ENCODE peak calls at places on chromosome 3, in eight cellular contexts. E is fibroblast of lung, T is suprapubic skin, K is GM12864, Q is adrenal gland, U is AG09309, N is dorsolateral prefrontal cortex, Z is choroid plexus epithelial cell. P is an unnamed sample.

GRCh38 chr3:59388555-59389280 is 338.9 kb upstream of the CFAP20DC start:
- DNase-seq in E (no peak), T (no peak), K (peak), Q (no peak), U (no peak), N (no peak), Z (no peak), P (no peak)

GRCh38 chr3:14540209-14540575 is at the start of gene GRIP2:
- DNase-seq in E (no peak), T (no peak), K (no peak), Q (no peak), U (no peak), N (no peak), Z (no peak), P (no peak)

GRCh38 chr3:179015551-179016020 is 56.0 kb downstream of the ZMAT3 start:
- DNase-seq in E (peak), T (no peak), K (peak), Q (peak), U (peak), N (no peak), Z (peak), P (no peak)

GRCh38 chr3:73021301-73021700 is 24.7 kb downstream of the PPP4R2 start:
- DNase-seq in E (no peak), T (no peak), K (no peak), Q (no peak), U (no peak), N (no peak), Z (no peak), P (no peak)

GRCh38 chr3:156787926-156788663 is 38.1 kb upstream of the LEKR1 start:
- DNase-seq in E (peak), T (no peak), K (no peak), Q (no peak), U (peak), N (no peak), Z (peak), P (no peak)

GRCh38 chr3:134630506-134630905 is 20.3 kb downstream of the KY start:
- DNase-seq in E (no peak), T (no peak), K (no peak), Q (no peak), U (no peak), N (no peak), Z (peak), P (no peak)

GRCh38 chr3:151480492-151480891 is 19.6 kb upstream of the IGSF10 start:
- DNase-seq in E (no peak), T (no peak), K (no peak), Q (no peak), U (no peak), N (no peak), Z (no peak), P (no peak)

GRCh38 chr3:16828815-16829214 is 55.9 kb upstream of the PLCL2 start:
- DNase-seq in E (peak), T (no peak), K (peak), Q (no peak), U (peak), N (no peak), Z (peak), P (no peak)

GRCh38 chr3:129312021-129312639 is 33.5 kb downstream of the HMCES start:
- DNase-seq in E (peak), T (no peak), K (no peak), Q (no peak), U (no peak), N (no peak), Z (no peak), P (no peak)

GRCh38 chr3:148631124-148631903 is 66.4 kb upstream of the AGTR1 start:
- DNase-seq in E (no peak), T (no peak), K (no peak), Q (no peak), U (no peak), N (no peak), Z (peak), P (no peak)

GRCh38 chr3:180383332-180384020 is 218.5 kb upstream of the TTC14 start:
- DNase-seq in E (no peak), T (no peak), K (no peak), Q (no peak), U (no peak), N (no peak), Z (no peak), P (no peak)

GRCh38 chr3:187403768-187404270 is 35.6 kb downstream of the RTP4 start:
- DNase-seq in E (peak), T (no peak), K (no peak), Q (no peak), U (peak), N (no peak), Z (peak), P (no peak)

GRCh38 chr3:11155341-11156025 is 1.2 kb downstream of the HRH1 start:
- DNase-seq in E (peak), T (peak), K (no peak), Q (peak), U (peak), N (peak), Z (peak), P (no peak)

GRCh38 chr3:51099794-51100542 is 285.1 kb upstream of the MANF start:
- DNase-seq in E (peak), T (no peak), K (no peak), Q (peak), U (peak), N (no peak), Z (peak), P (no peak)

GRCh38 chr3:140224307-140224706 is 289.3 kb downstream of the CLSTN2 start:
- DNase-seq in E (no peak), T (no peak), K (no peak), Q (no peak), U (no peak), N (no peak), Z (no peak), P (no peak)

GRCh38 chr3:188338081-188338480 is 184.1 kb downstream of the LPP start:
- DNase-seq in E (no peak), T (no peak), K (no peak), Q (no peak), U (no peak), N (no peak), Z (no peak), P (no peak)

GRCh38 chr3:102006812-102007485 is 157.6 kb downstream of the NFKBIZ start:
- DNase-seq in E (peak), T (no peak), K (no peak), Q (no peak), U (peak), N (no peak), Z (peak), P (no peak)

GRCh38 chr3:157914882-157915281 is 191.3 kb downstream of the SHOX2 start:
- DNase-seq in E (peak), T (no peak), K (no peak), Q (no peak), U (no peak), N (no peak), Z (peak), P (no peak)

GRCh38 chr3:49653636-49654035 is 20.5 kb upstream of the APEH start:
- DNase-seq in E (no peak), T (no peak), K (no peak), Q (no peak), U (no peak), N (no peak), Z (no peak), P (no peak)

GRCh38 chr3:164806188-164806587 is 272.1 kb downstream of the SI start:
- DNase-seq in E (no peak), T (no peak), K (no peak), Q (no peak), U (no peak), N (no peak), Z (peak), P (no peak)

GRCh38 chr3:141875893-141876380 is 506 bp upstream of the ATP1B3 start:
- DNase-seq in E (peak), T (peak), K (no peak), Q (peak), U (no peak), N (peak), Z (peak), P (peak)

GRCh38 chr3:66437341-66437929 is 63.4 kb downstream of the LRIG1 start:
- DNase-seq in E (no peak), T (no peak), K (no peak), Q (no peak), U (no peak), N (no peak), Z (no peak), P (no peak)

GRCh38 chr3:24270744-24271143 is 223.9 kb downstream of the THRB start:
- DNase-seq in E (no peak), T (no peak), K (no peak), Q (no peak), U (no peak), N (no peak), Z (no peak), P (no peak)

DNA sequence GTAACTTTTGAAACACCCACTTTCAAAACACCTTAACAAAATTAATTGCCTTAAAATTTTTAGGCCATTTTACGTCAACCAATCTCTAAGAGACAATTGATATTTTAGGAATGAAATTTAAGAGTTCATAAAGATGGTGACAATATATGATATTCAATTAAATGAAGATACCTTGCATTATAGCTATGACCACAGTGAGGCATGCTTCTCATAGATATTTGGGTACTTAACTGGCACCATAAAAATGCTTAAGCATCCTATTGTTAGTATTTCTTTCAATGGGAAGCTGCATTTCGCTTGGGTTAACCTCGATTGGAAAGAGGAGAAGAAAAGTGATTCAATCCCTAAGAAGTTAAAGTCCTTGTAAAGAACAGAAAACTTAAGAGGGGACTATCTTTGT is 209.0 kb downstream of the GAP43 start:
- DNase-seq in E (no peak), T (no peak), K (no peak), Q (no peak), U (no peak), N (no peak), Z (no peak), P (no peak)
- TF ChIP-seq CTCF in E (no peak), T (no peak), K (no peak), Q (no peak), U (no peak), N (no peak), Z (no peak), P (no peak)

DNA sequence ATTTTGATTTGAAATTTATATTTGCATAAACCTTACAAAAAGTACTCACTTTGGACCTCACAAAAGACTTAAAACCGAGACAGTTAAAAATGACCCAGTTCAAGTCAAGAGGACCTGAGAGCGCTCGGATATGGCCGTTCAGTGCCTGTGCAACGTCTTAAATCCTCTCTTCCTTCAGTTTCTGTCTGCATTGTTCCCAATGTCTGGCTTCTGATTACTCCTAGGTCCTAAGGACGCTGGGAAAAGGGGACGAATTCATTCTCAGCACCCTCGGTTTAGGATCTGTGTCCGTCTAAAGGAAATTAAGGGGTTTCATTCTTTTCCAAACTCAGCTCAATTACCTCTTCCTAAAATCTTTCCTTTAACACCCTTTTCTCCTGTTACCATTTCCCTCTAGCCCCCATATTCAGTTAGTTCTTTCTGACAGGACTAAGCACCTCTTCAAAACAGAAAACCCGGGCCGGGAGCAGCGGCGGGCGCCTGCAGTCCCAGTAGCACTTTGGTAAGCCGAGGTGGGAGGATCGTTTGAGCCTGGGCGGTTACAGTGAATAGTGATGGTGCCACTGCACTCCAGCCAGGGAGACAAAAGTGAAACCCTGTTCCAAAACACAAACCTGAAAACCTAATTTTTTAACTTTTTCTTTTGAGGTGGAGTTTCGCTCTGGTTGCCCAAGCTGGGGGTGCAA is 931 bp downstream of the DPPA4 start:
- DNase-seq in E (peak), T (no peak), K (no peak), Q (no peak), U (no peak), N (no peak), Z (peak), P (no peak)
- H3K4me3 ChIP-seq in E (peak), T (peak), K (no peak), Q (no peak), U (peak), N (peak), Z (peak), P (no peak)

GRCh38 chr3:46854543-46854942 is 8.7 kb downstream of the MYL3 start:
- DNase-seq in E (no peak), T (peak), K (no peak), Q (no peak), U (no peak), N (peak), Z (no peak), P (peak)
- TF ChIP-seq CTCF in E (no peak), T (no peak), K (no peak), Q (no peak), U (no peak), N (no peak), Z (no peak), P (no peak)

DNA sequence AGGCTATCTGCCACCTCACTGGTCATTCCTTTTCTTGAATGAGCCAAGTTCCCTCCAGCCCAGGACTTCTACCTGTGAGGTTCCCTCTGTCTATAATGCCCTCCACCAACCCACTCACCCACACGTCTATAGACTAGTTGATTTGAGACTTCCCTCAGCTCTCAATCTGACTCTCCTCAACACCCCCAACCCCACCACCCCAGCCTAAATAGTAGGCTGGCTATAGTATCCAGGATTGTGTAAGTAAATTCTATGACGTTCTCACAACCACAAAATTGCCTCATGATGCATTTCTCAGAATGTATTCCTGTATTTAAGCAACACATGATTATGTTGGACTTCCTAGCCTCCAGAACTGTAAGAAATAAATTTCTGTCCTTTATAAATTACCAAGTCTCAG is 2.2 kb downstream of the PLSCR1 start:
- DNase-seq in E (peak), T (no peak), K (no peak), Q (no peak), U (no peak), N (no peak), Z (peak), P (no peak)
- H3K4me3 ChIP-seq in E (peak), T (peak), K (no peak), Q (no peak), U (no peak), N (peak), Z (peak), P (no peak)

GRCh38 chr3:181943285-181943684 is 231.6 kb downstream of the SOX2 start:
- DNase-seq in E (no peak), T (no peak), K (no peak), Q (no peak), U (no peak), N (no peak), Z (no peak), P (no peak)

GRCh38 chr3:181947606-181948005 is 235.9 kb downstream of the SOX2 start:
- DNase-seq in E (no peak), T (no peak), K (no peak), Q (no peak), U (no peak), N (no peak), Z (no peak), P (no peak)

GRCh38 chr3:181952221-181952620 is 240.5 kb downstream of the SOX2 start:
- DNase-seq in E (no peak), T (no peak), K (no peak), Q (no peak), U (no peak), N (no peak), Z (no peak), P (no peak)

GRCh38 chr3:181948286-181948685 is 236.6 kb downstream of the SOX2 start:
- DNase-seq in E (no peak), T (no peak), K (no peak), Q (no peak), U (no peak), N (no peak), Z (no peak), P (no peak)
- TF ChIP-seq CTCF in E (no peak), T (no peak), K (peak), Q (no peak), U (no peak), N (no peak), Z (no peak), P (peak)

GRCh38 chr3:126984391-126985142 is 1.7 kb downstream of the PLXNA1 start:
- DNase-seq in E (no peak), T (no peak), K (no peak), Q (no peak), U (no peak), N (no peak), Z (no peak), P (no peak)

GRCh38 chr3:126986001-126986400 is 3.1 kb downstream of the PLXNA1 start:
- DNase-seq in E (no peak), T (no peak), K (no peak), Q (no peak), U (no peak), N (no peak), Z (peak), P (no peak)

GRCh38 chr3:126987129-126987528 is 4.2 kb downstream of the PLXNA1 start:
- DNase-seq in E (no peak), T (no peak), K (no peak), Q (no peak), U (no peak), N (no peak), Z (no peak), P (no peak)

GRCh38 chr3:126983653-126984390 is 907 bp downstream of the PLXNA1 start:
- DNase-seq in E (peak), T (no peak), K (no peak), Q (peak), U (no peak), N (no peak), Z (peak), P (no peak)

DNA sequence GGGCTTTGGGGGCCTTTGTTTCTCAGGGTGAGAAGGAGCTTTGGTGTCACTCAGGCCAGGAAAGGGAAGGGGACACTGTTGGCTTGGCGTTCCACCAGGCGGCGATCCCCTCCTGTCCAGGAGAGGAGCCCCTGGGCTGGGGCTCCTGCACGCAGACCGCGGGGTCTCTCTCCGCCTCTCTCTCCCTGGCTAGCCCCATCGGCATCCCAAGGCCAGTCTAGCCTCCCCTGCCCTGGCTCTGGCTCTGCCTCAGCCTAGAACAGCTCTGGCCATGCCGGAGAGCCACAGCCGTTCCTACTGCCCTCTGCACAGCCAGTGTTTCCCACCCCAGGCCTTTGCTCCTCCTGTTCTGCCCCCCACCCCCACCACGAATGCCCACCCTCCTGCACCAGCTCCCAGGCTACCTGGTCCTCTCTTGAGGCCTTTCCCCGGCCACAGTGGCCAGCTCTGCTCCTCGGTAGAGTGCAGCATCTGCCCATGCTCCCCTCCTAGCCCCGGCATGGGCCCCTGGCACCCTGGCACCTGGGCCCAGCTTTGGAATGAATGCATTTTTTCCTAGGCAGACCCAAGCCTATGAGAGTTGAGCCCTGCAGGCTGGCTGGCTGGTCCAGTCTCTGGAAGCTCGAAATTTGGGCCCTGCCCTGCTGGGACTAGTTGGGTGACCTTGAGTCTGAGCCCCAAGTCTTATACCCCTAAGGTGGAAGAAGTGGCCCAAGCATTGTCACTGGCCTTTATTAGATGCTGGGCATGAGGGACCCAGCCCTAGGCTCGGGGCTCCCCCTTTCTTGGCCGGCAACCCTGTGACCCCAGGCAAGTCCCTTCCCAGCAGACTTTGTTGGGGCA is 2.4 kb downstream of the PLXNA1 start:
- DNase-seq in E (no peak), T (no peak), K (no peak), Q (no peak), U (no peak), N (no peak), Z (no peak), P (no peak)
- H3K4me3 ChIP-seq in E (no peak), T (peak), K (no peak), Q (no peak), U (peak), N (no peak), Z (peak), P (no peak)

GRCh38 chr3:121626495-121626894 is 33.3 kb downstream of the FBXO40 start:
- DNase-seq in E (no peak), T (no peak), K (no peak), Q (no peak), U (no peak), N (no peak), Z (no peak), P (no peak)
- TF ChIP-seq CTCF in E (no peak), T (no peak), K (no peak), Q (no peak), U (no peak), N (no peak), Z (no peak), P (no peak)

DNA sequence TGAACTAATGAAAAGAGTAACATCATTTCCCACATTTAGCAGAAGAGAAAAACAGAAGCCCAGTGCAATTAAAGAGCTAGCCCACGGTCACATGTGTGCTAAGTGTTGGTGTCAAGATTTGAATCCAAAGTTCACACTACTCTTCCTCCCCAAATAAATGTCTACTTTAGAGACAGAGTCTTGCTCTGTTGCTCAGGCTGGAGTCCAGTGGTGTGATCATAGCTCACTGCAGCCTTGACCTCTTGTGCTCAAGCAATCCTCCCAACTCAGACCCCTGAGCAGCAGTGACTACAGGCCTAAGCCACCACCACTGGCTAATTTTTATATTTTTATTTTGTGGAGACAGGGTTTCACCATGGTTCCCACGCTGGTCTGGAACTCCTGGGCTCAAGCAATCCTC is 4.8 kb downstream of the OSBPL10 start:
- DNase-seq in E (no peak), T (no peak), K (no peak), Q (no peak), U (no peak), N (no peak), Z (no peak), P (no peak)
- H3K4me3 ChIP-seq in E (no peak), T (no peak), K (no peak), Q (no peak), U (no peak), N (no peak), Z (no peak), P (no peak)